ENCODE peak calls at places on chromosomes 5 and 9, in seven cellular contexts. D, Z, X, Q, K, I and F are unnamed samples.

GRCh38 chr5:129163979-129164378 is 69.4 kb downstream of the ISOC1 start:
- DNase-seq in D (peak; percentile 26), Z (no peak), X (no peak), Q (no peak), K (no peak), I (no peak), F (no peak)

GRCh38 chr9:36739538-36740116 is 166.9 kb downstream of the MELK start:
- DNase-seq in D (no peak), Z (no peak), X (no peak), Q (no peak), K (no peak), I (no peak), F (no peak)

GRCh38 chr5:677131-678101 is 15.7 kb downstream of the TPPP start:
- DNase-seq in D (peak; percentile 70), Z (no peak), X (no peak), Q (no peak), K (no peak), I (no peak), F (no peak)

GRCh38 chr5:4188704-4189103 is 593.1 kb downstream of the IRX1 start:
- DNase-seq in D (no peak), Z (no peak), X (no peak), Q (no peak), K (no peak), I (no peak), F (no peak)

GRCh38 chr9:4490705-4491620 is 695 bp downstream of the SLC1A1 start:
- DNase-seq in D (peak; percentile 67), Z (peak; percentile 25), X (peak; percentile 29), Q (no peak), K (peak; percentile 43), I (no peak), F (no peak)

GRCh38 chr9:842918-843468 is 1.5 kb downstream of the DMRT1 start:
- DNase-seq in D (no peak), Z (no peak), X (peak; percentile 61), Q (no peak), K (peak; percentile 10), I (no peak), F (no peak)

GRCh38 chr9:32526042-32526706 is at the start of gene RIGI:
- DNase-seq in D (peak; percentile 91), Z (peak; percentile 97), X (peak; percentile 83), Q (peak; percentile 93), K (peak; percentile 95), I (peak; percentile 66), F (peak; percentile 77)

GRCh38 chr9:21294325-21294724 is 10.8 kb downstream of the IFNA5 start:
- DNase-seq in D (no peak), Z (peak; percentile 11), X (no peak), Q (peak; percentile 80), K (no peak), I (no peak), F (no peak)

GRCh38 chr5:171128136-171128535 is 180.9 kb upstream of the TLX3 start:
- DNase-seq in D (no peak), Z (no peak), X (no peak), Q (no peak), K (no peak), I (no peak), F (no peak)

GRCh38 chr5:34598177-34598794 is 57.8 kb upstream of the RAI14 start:
- DNase-seq in D (no peak), Z (peak; percentile 90), X (no peak), Q (peak; percentile 21), K (no peak), I (no peak), F (peak; percentile 23)

GRCh38 chr9:113454914-113455761 is 8.4 kb upstream of the RGS3 start:
- DNase-seq in D (no peak), Z (peak; percentile 97), X (peak; percentile 37), Q (peak; percentile 88), K (no peak), I (no peak), F (peak; percentile 96)

GRCh38 chr5:36949593-36949992 is 73.0 kb downstream of the NIPBL start:
- DNase-seq in D (no peak), Z (no peak), X (no peak), Q (no peak), K (no peak), I (no peak), F (no peak)

GRCh38 chr5:160293901-160294561 is 18.3 kb downstream of the CCNJL start:
- DNase-seq in D (no peak), Z (no peak), X (peak; percentile 32), Q (no peak), K (no peak), I (peak; percentile 11), F (peak; percentile 17)

GRCh38 chr5:10630126-10630525 is 66.3 kb downstream of the ANKRD33B start:
- DNase-seq in D (no peak), Z (no peak), X (no peak), Q (no peak), K (no peak), I (no peak), F (no peak)

GRCh38 chr5:126972062-126972895 is 58.1 kb downstream of the MARCHF3 start:
- DNase-seq in D (no peak), Z (peak; percentile 42), X (no peak), Q (peak; percentile 74), K (no peak), I (peak; percentile 12), F (no peak)

GRCh38 chr5:5781335-5781734 is 358.9 kb downstream of the ICE1 start:
- DNase-seq in D (no peak), Z (no peak), X (no peak), Q (no peak), K (no peak), I (no peak), F (no peak)

GRCh38 chr5:106639488-106639887 is 1031.2 kb downstream of the EFNA5 start:
- DNase-seq in D (no peak), Z (no peak), X (no peak), Q (no peak), K (no peak), I (no peak), F (no peak)

GRCh38 chr9:6584881-6585597 is 60.5 kb downstream of the GLDC start:
- DNase-seq in D (no peak), Z (peak; percentile 58), X (peak; percentile 6), Q (peak; percentile 46), K (no peak), I (no peak), F (peak; percentile 26)

GRCh38 chr5:53877243-53877642 is 316.8 kb downstream of the NDUFS4 start:
- DNase-seq in D (no peak), Z (no peak), X (no peak), Q (no peak), K (no peak), I (no peak), F (peak; percentile 38)

GRCh38 chr9:33867747-33868429 is 50.9 kb downstream of the UBE2R2 start:
- DNase-seq in D (no peak), Z (peak; percentile 31), X (no peak), Q (no peak), K (no peak), I (no peak), F (no peak)

GRCh38 chr5:178111925-178112324 is 1.4 kb upstream of the N4BP3 start:
- DNase-seq in D (no peak), Z (no peak), X (no peak), Q (no peak), K (no peak), I (no peak), F (no peak)
- H3K4me1 ChIP-seq in D (no peaks in the 10 kb centered on the region), Z (peaks cover 24% of the 10 kb centered on the region), X (peaks cover 32% of the 10 kb centered on the region), Q (no peaks in the 10 kb centered on the region), K (no peaks in the 10 kb centered on the region), I (peaks cover 31% of the 10 kb centered on the region), F (peaks cover 15% of the 10 kb centered on the region)

DNA sequence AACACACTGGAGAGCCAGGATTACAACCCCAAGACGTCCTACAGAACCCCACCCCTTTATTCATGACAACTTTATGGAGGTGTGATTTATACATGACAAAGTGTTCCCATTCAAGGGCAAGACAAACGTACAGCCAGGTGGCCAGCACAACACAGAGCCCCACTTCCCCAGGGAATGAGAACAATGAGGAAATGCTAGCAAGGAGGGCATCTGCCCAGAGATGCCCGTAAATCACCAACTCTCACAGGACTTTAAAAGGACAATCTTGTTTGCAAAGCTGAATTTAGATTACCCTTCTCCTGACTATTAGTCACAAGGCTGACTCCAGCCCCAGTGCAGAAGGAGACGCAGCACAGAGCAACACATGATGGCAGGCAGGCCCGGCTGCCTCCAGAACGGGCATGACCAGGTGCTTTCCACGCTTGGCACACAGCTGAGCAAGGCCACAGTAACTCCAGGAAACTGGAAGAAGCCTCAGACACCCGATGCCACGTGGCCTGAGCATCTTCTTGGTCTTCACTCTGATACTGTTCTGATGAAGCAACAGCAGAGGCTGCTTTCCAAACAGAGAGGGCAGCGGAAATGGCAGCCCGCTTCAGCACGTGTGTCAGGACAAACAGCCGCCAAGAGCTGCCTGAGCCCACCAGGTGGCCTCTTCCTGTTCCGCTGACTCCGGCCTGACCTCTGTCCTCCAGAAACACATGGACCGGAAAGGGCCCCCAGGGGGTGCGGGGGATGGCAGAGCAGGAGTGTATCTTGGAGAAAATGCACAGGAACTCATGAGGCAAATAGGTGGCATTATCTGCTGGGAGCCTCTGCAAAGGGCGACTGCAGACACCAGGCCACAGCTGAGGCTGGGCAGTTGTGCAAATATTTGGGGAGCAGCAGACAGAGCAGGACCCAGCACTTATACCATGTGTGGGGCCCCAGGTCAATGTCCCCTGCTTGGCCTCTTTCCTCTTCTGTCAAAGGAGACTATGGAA is 51.3 kb downstream of the ROR2 start:
- DNase-seq in D (peak; percentile 57), Z (no peak), X (peak; percentile 38), Q (peak; percentile 60), K (peak; percentile 32), I (no peak), F (no peak)
- H3K4me1 ChIP-seq in D (peaks cover 41% of the 10 kb centered on the region), Z (no peaks in the 10 kb centered on the region), X (peaks cover 56% of the 10 kb centered on the region), Q (no peaks in the 10 kb centered on the region), K (peaks cover 2% of the 10 kb centered on the region), I (no peaks in the 10 kb centered on the region), F (peaks cover 72% of the 10 kb centered on the region)

GRCh38 chr5:134969166-134969565 is 1.5 kb downstream of the CATSPER3 start:
- DNase-seq in D (no peak), Z (no peak), X (no peak), Q (no peak), K (no peak), I (no peak), F (no peak)

GRCh38 chr5:134965271-134965825 is 2.4 kb upstream of the CATSPER3 start:
- DNase-seq in D (no peak), Z (no peak), X (no peak), Q (no peak), K (no peak), I (no peak), F (no peak)

GRCh38 chr5:134967607-134968006 is at the start of gene CATSPER3:
- DNase-seq in D (no peak), Z (no peak), X (no peak), Q (no peak), K (no peak), I (no peak), F (no peak)

GRCh38 chr5:134964359-134965270 is 3.1 kb upstream of the CATSPER3 start:
- DNase-seq in D (no peak), Z (no peak), X (no peak), Q (no peak), K (no peak), I (no peak), F (no peak)

GRCh38 chr5:134968055-134968454 is 348 bp downstream of the CATSPER3 start:
- DNase-seq in D (no peak), Z (no peak), X (no peak), Q (no peak), K (no peak), I (no peak), F (no peak)
- H3K4me1 ChIP-seq in D (no peaks in the 10 kb centered on the region), Z (no peaks in the 10 kb centered on the region), X (no peaks in the 10 kb centered on the region), Q (no peaks in the 10 kb centered on the region), K (peaks cover 14% of the 10 kb centered on the region), I (peaks cover 25% of the 10 kb centered on the region), F (no peaks in the 10 kb centered on the region)

DNA sequence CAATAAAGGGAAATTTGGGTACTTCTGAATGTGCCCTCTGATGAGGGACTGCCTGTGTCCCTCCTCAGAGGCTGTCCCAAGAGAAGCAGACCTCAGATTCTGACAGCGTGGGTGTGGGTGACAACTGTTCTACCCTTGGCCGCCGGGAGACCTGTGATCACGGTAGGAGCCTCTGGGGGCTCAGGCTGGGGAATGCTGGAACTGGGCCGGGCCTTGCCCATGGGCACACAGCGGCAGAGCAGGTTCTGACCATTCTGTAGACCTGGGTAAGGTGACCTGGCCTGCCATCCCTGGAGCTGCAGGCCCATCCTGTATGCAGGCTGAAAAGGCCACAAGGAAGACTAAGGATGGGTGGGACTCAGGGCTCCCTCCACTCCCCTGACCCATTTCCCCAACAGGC is 29.5 kb upstream of the GRPEL2 start:
- DNase-seq in D (no peak), Z (no peak), X (no peak), Q (no peak), K (no peak), I (no peak), F (no peak)
- H3K4me1 ChIP-seq in D (peaks cover 6% of the 10 kb centered on the region), Z (peaks cover 20% of the 10 kb centered on the region), X (no peaks in the 10 kb centered on the region), Q (no peaks in the 10 kb centered on the region), K (peaks cover 3% of the 10 kb centered on the region), I (no peaks in the 10 kb centered on the region), F (peaks cover 11% of the 10 kb centered on the region)